ENCODE peak calls at places on chromosomes 16 and 17, in five cellular contexts. C is stimulated activated CD4-positive, alpha-beta T cell treated with anti-CD3 and anti-CD28 coated beads, Interleukin-4, amount 100 ng/mL, for 24 hours; F is amniotic stem cell; P is lung; Q is NCI-H1105 treated with DMSO at 0.1 percent for 48 hours. V is an unnamed sample.
A peak's percentile ranks its signal among the peaks of the same experiment; 100 is the strongest.

GRCh38 chr16:3675601-3676130 is 21.2 kb downstream of the DNASE1 start:
- DNase-seq in C (no peak), F (no peak), P (no peak), Q (no peak), V (no peak)

GRCh38 chr16:87226926-87227650 is 90.1 kb downstream of the C16orf95 start:
- DNase-seq in C (no peak), F (no peak), P (no peak), Q (no peak), V (no peak)

GRCh38 chr17:35546489-35546888 is 9.0 kb upstream of the SLFN12L start:
- DNase-seq in C (no peak), F (no peak), P (no peak), Q (no peak), V (no peak)

GRCh38 chr17:40309938-40310510 is 1.0 kb downstream of the RARA start:
- DNase-seq in C (no peak), F (no peak), P (no peak), Q (no peak), V (no peak)

GRCh38 chr17:39205112-39205526 is 5.0 kb downstream of the RPL19 start:
- DNase-seq in C (no peak), F (no peak), P (no peak), Q (no peak), V (no peak)

GRCh38 chr16:84243732-84244131 is 3.9 kb upstream of the KCNG4 start:
- DNase-seq in C (no peak), F (no peak), P (no peak), Q (no peak), V (no peak)

GRCh38 chr16:27892879-27893278 is 170.6 kb downstream of the GSG1L start:
- DNase-seq in C (no peak), F (no peak), P (no peak), Q (no peak), V (no peak)

GRCh38 chr17:978110-979093 is 1.2 kb downstream of the NXN start:
- DNase-seq in C (no peak), F (no peak), P (no peak), Q (no peak), V (no peak)

GRCh38 chr17:2369551-2370210 is 31.2 kb downstream of the MNT start:
- DNase-seq in C (no peak), F (no peak), P (no peak), Q (no peak), V (no peak)

GRCh38 chr16:78211951-78212350 is 112.5 kb downstream of the WWOX start:
- DNase-seq in C (no peak), F (no peak), P (no peak), Q (no peak), V (no peak)

GRCh38 chr17:20944014-20944905 is 98.6 kb downstream of the USP22 start:
- DNase-seq in C (peak; percentile 10), F (no peak), P (peak; percentile 58), Q (peak; percentile 75), V (no peak)

GRCh38 chr17:68182940-68183551 is 64.8 kb upstream of the AMZ2 start:
- DNase-seq in C (peak; percentile 67), F (no peak), P (no peak), Q (no peak), V (no peak)

GRCh38 chr17:27421111-27421510 is 35.1 kb upstream of the KSR1 start:
- DNase-seq in C (no peak), F (no peak), P (no peak), Q (no peak), V (no peak)

GRCh38 chr17:18176152-18176551 is 7.5 kb upstream of the ALKBH5 start:
- DNase-seq in C (no peak), F (no peak), P (no peak), Q (no peak), V (no peak)

GRCh38 chr16:2331199-2331931 is 9.2 kb downstream of the ABCA3 start:
- DNase-seq in C (no peak), F (no peak), P (peak; percentile 81), Q (no peak), V (no peak)

GRCh38 chr17:65967372-65967771 is 224.6 kb downstream of the CEP112 start:
- DNase-seq in C (no peak), F (no peak), P (no peak), Q (no peak), V (no peak)

GRCh38 chr17:67365762-67366192 is 600 bp downstream of the PSMD12 start:
- DNase-seq in C (peak; percentile 49), F (no peak), P (no peak), Q (no peak), V (no peak)

GRCh38 chr17:40097931-40098845 is 2.2 kb downstream of the NR1D1 start:
- DNase-seq in C (no peak), F (no peak), P (peak; percentile 72), Q (no peak), V (no peak)

GRCh38 chr16:897200-897543 is 73.6 kb downstream of the LMF1 start:
- DNase-seq in C (no peak), F (no peak), P (no peak), Q (no peak), V (no peak)

GRCh38 chr17:82435103-82435502 is 15.4 kb downstream of the CYBC1 start:
- DNase-seq in C (no peak), F (no peak), P (no peak), Q (no peak), V (no peak)

GRCh38 chr16:2146739-2147138 is 1.7 kb upstream of the RAB26 start:
- DNase-seq in C (no peak), F (no peak), P (no peak), Q (no peak), V (no peak)

GRCh38 chr16:85566502-85567100 is 46.5 kb upstream of the GSE1 start:
- DNase-seq in C (no peak), F (no peak), P (no peak), Q (no peak), V (no peak)

GRCh38 chr17:63950940-63951907 is 19.1 kb upstream of the CD79B start:
- DNase-seq in C (no peak), F (no peak), P (no peak), Q (no peak), V (no peak)

GRCh38 chr17:15233971-15234370 is 31.2 kb downstream of the PMP22 start:
- DNase-seq in C (no peak), F (no peak), P (no peak), Q (no peak), V (no peak)

GRCh38 chr16:75005697-75006096 is 6.9 kb downstream of the ZNRF1 start:
- DNase-seq in C (no peak), F (no peak), P (no peak), Q (no peak), V (no peak)

GRCh38 chr17:45234641-45235040 is 13.0 kb downstream of the FMNL1 start:
- DNase-seq in C (peak; percentile 54), F (no peak), P (no peak), Q (peak; percentile 60), V (no peak)

V was measured in epithelial cell of proximal tubule.